ENCODE peak calls at places on chromosome 22, in ten cellular contexts. Q, U, N, G, V, E, Z, R, T and L are unnamed samples.
A peak's percentile ranks its signal among the peaks of the same experiment; 100 is the strongest.

GRCh38 chr22:27881404-27881803 is 37.7 kb downstream of the PITPNB start:
- DNase-seq in Q (peak; percentile 30), U (no peak), N (no peak), G (no peak), V (no peak), E (no peak), Z (peak; percentile 62), R (peak; percentile 37), T (no peak), L (no peak)

GRCh38 chr22:26574001-26574723 is 15.8 kb downstream of the TPST2 start:
- DNase-seq in Q (no peak), U (no peak), N (no peak), G (no peak), V (no peak), E (no peak), Z (no peak), R (no peak), T (no peak), L (no peak)

GRCh38 chr22:19045094-19045493 is 77.1 kb downstream of the DGCR2 start:
- DNase-seq in Q (no peak), U (no peak), N (no peak), G (no peak), V (no peak), E (no peak), Z (peak; percentile 8), R (no peak), T (no peak), L (no peak)

GRCh38 chr22:28051787-28052356 is 132.8 kb upstream of the PITPNB start:
- DNase-seq in Q (peak; percentile 77), U (no peak), N (no peak), G (peak; percentile 77), V (peak; percentile 62), E (peak; percentile 55), Z (peak; percentile 61), R (peak; percentile 78), T (peak; percentile 25), L (peak; percentile 75)

GRCh38 chr22:47504962-47505361 is 742.5 kb downstream of the TBC1D22A start:
- DNase-seq in Q (no peak), U (no peak), N (no peak), G (no peak), V (no peak), E (no peak), Z (no peak), R (no peak), T (no peak), L (no peak)

GRCh38 chr22:19126309-19126666 is 4.1 kb upstream of the DGCR2 start:
- DNase-seq in Q (no peak), U (peak; percentile 26), N (no peak), G (no peak), V (no peak), E (no peak), Z (no peak), R (no peak), T (no peak), L (no peak)

GRCh38 chr22:39581303-39581702 is 10.8 kb downstream of the CACNA1I start:
- DNase-seq in Q (no peak), U (no peak), N (no peak), G (no peak), V (no peak), E (no peak), Z (no peak), R (no peak), T (no peak), L (no peak)

GRCh38 chr22:24976442-24977218 is 24.1 kb downstream of the KIAA1671 start:
- DNase-seq in Q (no peak), U (no peak), N (no peak), G (no peak), V (no peak), E (no peak), Z (no peak), R (no peak), T (peak; percentile 35), L (no peak)

GRCh38 chr22:19612866-19613572 is 88.8 kb upstream of the CLDN5 start:
- DNase-seq in Q (no peak), U (no peak), N (no peak), G (no peak), V (no peak), E (no peak), Z (no peak), R (no peak), T (no peak), L (no peak)

GRCh38 chr22:49155039-49155808 is 672.4 kb downstream of the BRD1 start:
- DNase-seq in Q (no peak), U (no peak), N (no peak), G (peak; percentile 18), V (peak; percentile 42), E (no peak), Z (no peak), R (no peak), T (no peak), L (no peak)

DNA sequence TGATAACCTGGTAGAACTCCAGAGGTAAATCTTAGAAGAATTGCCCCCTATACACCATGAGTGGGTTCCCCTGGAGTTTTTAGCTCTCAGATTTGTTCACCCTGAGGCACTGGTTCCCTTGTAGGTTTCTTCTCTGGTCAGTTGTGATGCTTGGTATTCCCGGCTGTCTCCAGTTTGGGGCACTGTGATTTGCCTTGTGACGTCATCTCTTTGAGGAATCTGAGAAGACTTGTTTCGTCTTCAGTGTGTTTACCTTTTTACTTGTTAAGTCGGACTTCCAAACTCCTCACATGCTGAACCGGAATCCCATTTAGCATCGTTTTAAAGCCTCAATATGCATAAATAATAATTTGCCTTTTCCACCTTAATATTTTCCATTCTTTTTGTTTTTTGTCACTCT is 54.4 kb downstream of the CECR2 start:
- DNase-seq in Q (no peak), U (no peak), N (no peak), G (no peak), V (no peak), E (no peak), Z (no peak), R (no peak), T (no peak), L (no peak)
- H3K27ac ChIP-seq in Q (no peak overlapping the region), U (no peak overlapping the region), N (no peak overlapping the region), G (peak overlapping the region; percentile 73), V (no peak overlapping the region), E (no peak overlapping the region), Z (no peak overlapping the region), R (no peak overlapping the region), T (no peak overlapping the region), L (no peak overlapping the region)

GRCh38 chr22:22246706-22247105 is 2.1 kb downstream of the VPREB1 start:
- DNase-seq in Q (no peak), U (no peak), N (no peak), G (no peak), V (no peak), E (no peak), Z (no peak), R (no peak), T (no peak), L (no peak)

GRCh38 chr22:22244337-22245250 is at the start of gene VPREB1:
- DNase-seq in Q (no peak), U (no peak), N (peak; percentile 45), G (no peak), V (no peak), E (no peak), Z (no peak), R (no peak), T (no peak), L (no peak)

GRCh38 chr22:22248878-22249277 is 4.3 kb downstream of the VPREB1 start:
- DNase-seq in Q (no peak), U (peak; percentile 47), N (peak; percentile 76), G (no peak), V (no peak), E (no peak), Z (no peak), R (no peak), T (no peak), L (no peak)

GRCh38 chr22:22245256-22245909 is 797 bp downstream of the VPREB1 start:
- DNase-seq in Q (no peak), U (no peak), N (no peak), G (no peak), V (no peak), E (no peak), Z (no peak), R (no peak), T (no peak), L (no peak)

DNA sequence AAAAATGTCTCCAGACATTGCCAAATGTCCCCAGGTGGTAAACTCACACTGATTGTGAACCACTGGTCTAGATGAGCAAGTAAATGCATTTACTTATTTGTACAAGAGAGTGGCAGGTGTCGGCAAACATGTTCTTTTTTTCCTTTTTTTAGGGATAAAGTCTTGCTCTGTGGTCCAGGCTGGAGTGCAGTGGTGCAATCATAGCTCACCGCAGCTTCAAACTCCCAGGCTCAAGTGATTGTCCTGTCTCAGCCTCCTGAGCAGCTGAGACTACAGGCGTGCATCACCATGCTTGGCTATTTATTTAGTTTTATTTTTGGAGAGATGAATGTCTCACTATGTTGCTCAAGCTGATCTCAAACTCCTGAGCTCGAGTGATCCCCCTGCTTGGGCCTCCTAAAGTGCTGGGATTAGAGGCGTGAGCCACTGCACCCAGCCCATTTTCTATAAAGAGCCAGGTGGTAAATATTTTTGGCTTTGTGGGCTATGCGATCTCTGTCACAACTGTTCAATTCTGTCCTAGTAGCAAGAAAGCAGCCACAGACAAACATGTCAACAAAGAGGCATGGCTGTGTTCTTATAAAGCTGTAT is 1.4 kb downstream of the VPREB1 start:
- DNase-seq in Q (no peak), U (no peak), N (no peak), G (no peak), V (no peak), E (no peak), Z (no peak), R (no peak), T (no peak), L (no peak)
- H3K27me3 ChIP-seq in Q (peaks cover 94% of the 10 kb centered on the region), U (peaks cover 7% of the 10 kb centered on the region), N (no peaks in the 10 kb centered on the region), G (peaks cover 97% of the 10 kb centered on the region), V (no peaks in the 10 kb centered on the region), E (no peaks in the 10 kb centered on the region), Z (peaks cover 49% of the 10 kb centered on the region), R (no peaks in the 10 kb centered on the region), T (no peaks in the 10 kb centered on the region), L (no peaks in the 10 kb centered on the region)

DNA sequence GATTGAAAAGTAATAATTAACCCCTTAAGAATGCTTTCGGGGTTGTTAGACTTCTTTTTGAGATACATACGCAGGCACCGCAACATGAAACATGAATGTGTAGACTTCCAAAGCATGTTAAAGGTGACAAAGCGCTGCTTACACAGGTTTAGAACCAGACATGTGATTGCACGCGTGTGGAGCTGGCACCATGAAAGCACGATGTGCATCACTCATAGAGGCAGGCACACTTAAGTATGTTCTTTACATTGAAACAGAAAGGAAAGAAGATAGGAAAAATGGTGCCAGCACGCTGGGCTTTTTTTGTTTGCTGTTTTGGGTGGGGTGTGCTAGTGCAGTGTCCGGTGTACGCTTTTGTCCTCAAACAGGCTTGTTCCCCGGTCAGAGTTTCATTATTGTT is 83.6 kb upstream of the PPARA start:
- DNase-seq in Q (peak; percentile 11), U (peak; percentile 22), N (no peak), G (no peak), V (peak; percentile 22), E (no peak), Z (no peak), R (no peak), T (peak; percentile 74), L (no peak)
- H3K27ac ChIP-seq in Q (peak overlapping the region; percentile 100), U (no peak overlapping the region), N (no peak overlapping the region), G (no peak overlapping the region), V (peak overlapping the region; percentile 99), E (peak overlapping the region; percentile 99), Z (peak overlapping the region; percentile 31), R (peak overlapping the region; percentile 95), T (peak overlapping the region; percentile 99), L (peak overlapping the region; percentile 100)

DNA sequence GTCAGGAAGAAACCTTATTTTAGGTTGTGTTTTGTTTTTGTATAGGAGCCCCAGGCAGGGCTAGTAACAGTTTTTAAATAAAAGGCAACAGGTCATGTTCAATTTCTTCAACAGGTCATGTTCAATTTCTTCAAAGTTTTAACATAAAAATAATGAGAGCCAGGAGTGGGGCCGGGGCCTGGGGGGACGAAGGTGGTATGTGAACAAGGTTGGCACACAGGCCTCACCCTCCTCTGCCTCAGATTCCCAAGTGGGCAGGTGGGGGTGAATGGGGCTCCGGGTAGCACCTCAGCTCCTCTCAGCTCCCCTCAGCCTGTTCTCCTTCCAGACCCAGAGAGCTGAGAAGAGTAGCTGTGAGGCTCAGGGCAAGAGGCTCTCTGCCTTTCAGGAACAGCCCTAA is 4.4 kb downstream of the DERL3 start:
- DNase-seq in Q (no peak), U (no peak), N (no peak), G (no peak), V (no peak), E (no peak), Z (no peak), R (no peak), T (no peak), L (no peak)
- H3K27me3 ChIP-seq in Q (no peaks in the 10 kb centered on the region), U (no peaks in the 10 kb centered on the region), N (no peaks in the 10 kb centered on the region), G (no peaks in the 10 kb centered on the region), V (no peaks in the 10 kb centered on the region), E (no peaks in the 10 kb centered on the region), Z (no peaks in the 10 kb centered on the region), R (no peaks in the 10 kb centered on the region), T (no peaks in the 10 kb centered on the region), L (no peaks in the 10 kb centered on the region)